ENCODE peak calls at places on chromosomes 4 and X, in ten cellular contexts. One of them, this sample, is unnamed.

GRCh38 chr4:25937801-25938200 is 23.8 kb downstream of the SMIM20 start:
- DNase-seq in AG10803: peak; percentile 91
- DNase-seq in brain microvascular endothelial cell: no peak
- DNase-seq in left colon: no peak
- DNase-seq in fibroblast of pulmonary artery: peak; percentile 64
- DNase-seq in NCI-H460: no peak
- DNase-seq in heart right ventricle: no peak
- DNase-seq in NCI-H2081: no peak
- DNase-seq in amygdala: no peak
- DNase-seq in amniotic stem cell: no peak
- DNase-seq in this sample: no peak

GRCh38 chr4:146582864-146583263 is 55.8 kb upstream of the POU4F2 start:
- DNase-seq in AG10803: no peak
- DNase-seq in brain microvascular endothelial cell: no peak
- DNase-seq in left colon: no peak
- DNase-seq in fibroblast of pulmonary artery: peak; percentile 5
- DNase-seq in NCI-H460: no peak
- DNase-seq in heart right ventricle: no peak
- DNase-seq in NCI-H2081: no peak
- DNase-seq in amygdala: no peak
- DNase-seq in amniotic stem cell: no peak
- DNase-seq in this sample: no peak

GRCh38 chr4:114378306-114378903 is 220.2 kb upstream of the UGT8 start:
- DNase-seq in AG10803: peak; percentile 57
- DNase-seq in brain microvascular endothelial cell: peak; percentile 24
- DNase-seq in left colon: no peak
- DNase-seq in fibroblast of pulmonary artery: peak; percentile 68
- DNase-seq in NCI-H460: peak; percentile 7
- DNase-seq in heart right ventricle: no peak
- DNase-seq in NCI-H2081: no peak
- DNase-seq in amygdala: no peak
- DNase-seq in amniotic stem cell: peak; percentile 80
- DNase-seq in this sample: no peak

GRCh38 chr4:91636083-91636482 is 667.7 kb upstream of the GRID2 start:
- DNase-seq in AG10803: no peak
- DNase-seq in brain microvascular endothelial cell: no peak
- DNase-seq in left colon: no peak
- DNase-seq in fibroblast of pulmonary artery: no peak
- DNase-seq in NCI-H460: no peak
- DNase-seq in heart right ventricle: no peak
- DNase-seq in NCI-H2081: no peak
- DNase-seq in amygdala: no peak
- DNase-seq in amniotic stem cell: no peak
- DNase-seq in this sample: no peak

GRCh38 chr4:23924556-23924955 is 34.7 kb upstream of the PPARGC1A start:
- DNase-seq in AG10803: no peak
- DNase-seq in brain microvascular endothelial cell: no peak
- DNase-seq in left colon: no peak
- DNase-seq in fibroblast of pulmonary artery: no peak
- DNase-seq in NCI-H460: no peak
- DNase-seq in heart right ventricle: no peak
- DNase-seq in NCI-H2081: no peak
- DNase-seq in amygdala: no peak
- DNase-seq in amniotic stem cell: no peak
- DNase-seq in this sample: no peak

GRCh38 chr4:136156947-136157346 is 1375.3 kb downstream of the PCDH18 start:
- DNase-seq in AG10803: no peak
- DNase-seq in brain microvascular endothelial cell: no peak
- DNase-seq in left colon: no peak
- DNase-seq in fibroblast of pulmonary artery: no peak
- DNase-seq in NCI-H460: no peak
- DNase-seq in heart right ventricle: no peak
- DNase-seq in NCI-H2081: no peak
- DNase-seq in amygdala: no peak
- DNase-seq in amniotic stem cell: no peak
- DNase-seq in this sample: no peak

GRCh38 chr4:27148211-27148895 is 287.7 kb downstream of the STIM2 start:
- DNase-seq in AG10803: no peak
- DNase-seq in brain microvascular endothelial cell: no peak
- DNase-seq in left colon: no peak
- DNase-seq in fibroblast of pulmonary artery: no peak
- DNase-seq in NCI-H460: no peak
- DNase-seq in heart right ventricle: no peak
- DNase-seq in NCI-H2081: no peak
- DNase-seq in amygdala: no peak
- DNase-seq in amniotic stem cell: no peak
- DNase-seq in this sample: no peak

GRCh38 chr4:53346920-53347852 is 18.7 kb downstream of the SCFD2 start:
- DNase-seq in AG10803: peak; percentile 82
- DNase-seq in brain microvascular endothelial cell: peak; percentile 9
- DNase-seq in left colon: no peak
- DNase-seq in fibroblast of pulmonary artery: peak; percentile 46
- DNase-seq in NCI-H460: no peak
- DNase-seq in heart right ventricle: peak; percentile 32
- DNase-seq in NCI-H2081: no peak
- DNase-seq in amygdala: no peak
- DNase-seq in amniotic stem cell: peak; percentile 53
- DNase-seq in this sample: no peak

GRCh38 chr4:146495277-146495676 is 26.5 kb downstream of the SLC10A7 start:
- DNase-seq in AG10803: peak; percentile 8
- DNase-seq in brain microvascular endothelial cell: no peak
- DNase-seq in left colon: no peak
- DNase-seq in fibroblast of pulmonary artery: peak; percentile 32
- DNase-seq in NCI-H460: no peak
- DNase-seq in heart right ventricle: no peak
- DNase-seq in NCI-H2081: no peak
- DNase-seq in amygdala: no peak
- DNase-seq in amniotic stem cell: no peak
- DNase-seq in this sample: no peak

GRCh38 chr4:142091085-142091513 is 454.7 kb downstream of the IL15 start:
- DNase-seq in AG10803: peak; percentile 100
- DNase-seq in brain microvascular endothelial cell: peak; percentile 84
- DNase-seq in left colon: no peak
- DNase-seq in fibroblast of pulmonary artery: peak; percentile 100
- DNase-seq in NCI-H460: peak; percentile 63
- DNase-seq in heart right ventricle: peak; percentile 14
- DNase-seq in NCI-H2081: no peak
- DNase-seq in amygdala: no peak
- DNase-seq in amniotic stem cell: no peak
- DNase-seq in this sample: peak; percentile 8

GRCh38 chr4:32435320-32435719 is 1715.2 kb downstream of the PCDH7 start:
- DNase-seq in AG10803: no peak
- DNase-seq in brain microvascular endothelial cell: no peak
- DNase-seq in left colon: no peak
- DNase-seq in fibroblast of pulmonary artery: no peak
- DNase-seq in NCI-H460: no peak
- DNase-seq in heart right ventricle: no peak
- DNase-seq in NCI-H2081: no peak
- DNase-seq in amygdala: no peak
- DNase-seq in amniotic stem cell: no peak
- DNase-seq in this sample: no peak

GRCh38 chr4:158850800-158851644 is 82.2 kb downstream of the FNIP2 start:
- DNase-seq in AG10803: peak; percentile 53
- DNase-seq in brain microvascular endothelial cell: no peak
- DNase-seq in left colon: no peak
- DNase-seq in fibroblast of pulmonary artery: peak; percentile 70
- DNase-seq in NCI-H460: peak; percentile 7
- DNase-seq in heart right ventricle: no peak
- DNase-seq in NCI-H2081: peak; percentile 15
- DNase-seq in amygdala: no peak
- DNase-seq in amniotic stem cell: no peak
- DNase-seq in this sample: no peak

GRCh38 chr4:83109480-83110221 is 4.9 kb downstream of the PLAC8 start:
- DNase-seq in AG10803: peak; percentile 35
- DNase-seq in brain microvascular endothelial cell: no peak
- DNase-seq in left colon: peak; percentile 50
- DNase-seq in fibroblast of pulmonary artery: peak; percentile 14
- DNase-seq in NCI-H460: peak; percentile 26
- DNase-seq in heart right ventricle: no peak
- DNase-seq in NCI-H2081: peak; percentile 46
- DNase-seq in amygdala: no peak
- DNase-seq in amniotic stem cell: no peak
- DNase-seq in this sample: peak; percentile 18

GRCh38 chrX:119618439-119618838 is 12.2 kb upstream of the NKRF start:
- DNase-seq in AG10803: no peak
- DNase-seq in brain microvascular endothelial cell: no peak
- DNase-seq in left colon: no peak
- DNase-seq in fibroblast of pulmonary artery: no peak
- DNase-seq in NCI-H460: no peak
- DNase-seq in heart right ventricle: no peak
- DNase-seq in NCI-H2081: no peak
- DNase-seq in amygdala: no peak
- DNase-seq in amniotic stem cell: no peak
- DNase-seq in this sample: no peak

GRCh38 chr4:151238477-151238876 is 38.5 kb upstream of the PRSS48 start:
- DNase-seq in AG10803: peak; percentile 34
- DNase-seq in brain microvascular endothelial cell: no peak
- DNase-seq in left colon: no peak
- DNase-seq in fibroblast of pulmonary artery: peak; percentile 44
- DNase-seq in NCI-H460: no peak
- DNase-seq in heart right ventricle: no peak
- DNase-seq in NCI-H2081: no peak
- DNase-seq in amygdala: no peak
- DNase-seq in amniotic stem cell: no peak
- DNase-seq in this sample: no peak

GRCh38 chrX:44667771-44668170 is 125.1 kb upstream of the FUNDC1 start:
- DNase-seq in AG10803: no peak
- DNase-seq in brain microvascular endothelial cell: no peak
- DNase-seq in left colon: no peak
- DNase-seq in fibroblast of pulmonary artery: no peak
- DNase-seq in NCI-H460: no peak
- DNase-seq in heart right ventricle: no peak
- DNase-seq in NCI-H2081: no peak
- DNase-seq in amygdala: no peak
- DNase-seq in amniotic stem cell: no peak
- DNase-seq in this sample: no peak

GRCh38 chrX:22059800-22060199 is 27.7 kb downstream of the PHEX start:
- DNase-seq in AG10803: peak; percentile 8
- DNase-seq in brain microvascular endothelial cell: no peak
- DNase-seq in left colon: no peak
- DNase-seq in fibroblast of pulmonary artery: no peak
- DNase-seq in NCI-H460: no peak
- DNase-seq in heart right ventricle: no peak
- DNase-seq in NCI-H2081: no peak
- DNase-seq in amygdala: no peak
- DNase-seq in amniotic stem cell: no peak
- DNase-seq in this sample: no peak

GRCh38 chr4:153988446-153988845 is 199.6 kb upstream of the SFRP2 start:
- DNase-seq in AG10803: peak; percentile 89
- DNase-seq in brain microvascular endothelial cell: no peak
- DNase-seq in left colon: no peak
- DNase-seq in fibroblast of pulmonary artery: peak; percentile 52
- DNase-seq in NCI-H460: no peak
- DNase-seq in heart right ventricle: no peak
- DNase-seq in NCI-H2081: no peak
- DNase-seq in amygdala: no peak
- DNase-seq in amniotic stem cell: no peak
- DNase-seq in this sample: no peak

GRCh38 chrX:85111347-85111746 is 107.7 kb downstream of the APOOL start:
- DNase-seq in AG10803: peak; percentile 3
- DNase-seq in brain microvascular endothelial cell: no peak
- DNase-seq in left colon: no peak
- DNase-seq in fibroblast of pulmonary artery: peak; percentile 30
- DNase-seq in NCI-H460: peak; percentile 18
- DNase-seq in heart right ventricle: no peak
- DNase-seq in NCI-H2081: peak; percentile 11
- DNase-seq in amygdala: no peak
- DNase-seq in amniotic stem cell: no peak
- DNase-seq in this sample: no peak

GRCh38 chrX:74250574-74250973 is 53.4 kb upstream of the ZCCHC13 start:
- DNase-seq in AG10803: no peak
- DNase-seq in brain microvascular endothelial cell: no peak
- DNase-seq in left colon: no peak
- DNase-seq in fibroblast of pulmonary artery: no peak
- DNase-seq in NCI-H460: no peak
- DNase-seq in heart right ventricle: no peak
- DNase-seq in NCI-H2081: no peak
- DNase-seq in amygdala: no peak
- DNase-seq in amniotic stem cell: no peak
- DNase-seq in this sample: no peak

GRCh38 chr4:25916870-25917269 is 2.9 kb downstream of the SMIM20 start:
- DNase-seq in AG10803: no peak
- DNase-seq in brain microvascular endothelial cell: no peak
- DNase-seq in left colon: no peak
- DNase-seq in fibroblast of pulmonary artery: no peak
- DNase-seq in NCI-H460: no peak
- DNase-seq in heart right ventricle: no peak
- DNase-seq in NCI-H2081: no peak
- DNase-seq in amygdala: no peak
- DNase-seq in amniotic stem cell: no peak
- DNase-seq in this sample: no peak

GRCh38 chrX:153703036-153703370 is 15.3 kb downstream of the SLC6A8 start:
- DNase-seq in AG10803: no peak
- DNase-seq in brain microvascular endothelial cell: no peak
- DNase-seq in left colon: peak; percentile 85
- DNase-seq in fibroblast of pulmonary artery: peak; percentile 78
- DNase-seq in NCI-H460: no peak
- DNase-seq in heart right ventricle: no peak
- DNase-seq in NCI-H2081: no peak
- DNase-seq in amygdala: no peak
- DNase-seq in amniotic stem cell: no peak
- DNase-seq in this sample: peak; percentile 74

GRCh38 chr4:7999279-7999678 is 59.6 kb upstream of the AFAP1 start:
- DNase-seq in AG10803: no peak
- DNase-seq in brain microvascular endothelial cell: no peak
- DNase-seq in left colon: no peak
- DNase-seq in fibroblast of pulmonary artery: no peak
- DNase-seq in NCI-H460: no peak
- DNase-seq in heart right ventricle: no peak
- DNase-seq in NCI-H2081: no peak
- DNase-seq in amygdala: no peak
- DNase-seq in amniotic stem cell: no peak
- DNase-seq in this sample: no peak

GRCh38 chr4:153464068-153464467 is 2.1 kb upstream of the TMEM131L start:
- DNase-seq in AG10803: no peak
- DNase-seq in brain microvascular endothelial cell: no peak
- DNase-seq in left colon: no peak
- DNase-seq in fibroblast of pulmonary artery: no peak
- DNase-seq in NCI-H460: no peak
- DNase-seq in heart right ventricle: no peak
- DNase-seq in NCI-H2081: no peak
- DNase-seq in amygdala: no peak
- DNase-seq in amniotic stem cell: no peak
- DNase-seq in this sample: no peak